ENCODE peak calls at places on chromosomes 13 and 19, in ten cellular contexts. O is glutamatergic neuron, V is epithelial cell of esophagus, T is Calu3, D is fibroblast of mammary gland, Z is brain microvascular endothelial cell, W is IMR-90, X is progenitor cell of endocrine pancreas, R is GM06990, Q is tibial artery. S is an unnamed sample.

GRCh38 chr13:106156468-106156867 is 379.0 kb downstream of the EFNB2 start:
- DNase-seq in O (no peak), V (peak; percentile 99), T (peak; percentile 1), D (peak; percentile 99), Z (peak; percentile 97), W (peak; percentile 99), X (no peak), R (no peak), Q (no peak), S (no peak)

GRCh38 chr13:108987488-108987887 is 358.1 kb downstream of the MYO16 start:
- DNase-seq in O (no peak), V (peak; percentile 73), T (no peak), D (peak; percentile 62), Z (no peak), W (peak; percentile 62), X (no peak), R (no peak), Q (no peak), S (no peak)

GRCh38 chr19:32220951-32221350 is 124.5 kb upstream of the ZNF507 start:
- DNase-seq in O (no peak), V (no peak), T (no peak), D (no peak), Z (no peak), W (no peak), X (no peak), R (no peak), Q (no peak), S (no peak)

GRCh38 chr13:98187862-98188261 is 10.8 kb upstream of the RNF113B start:
- DNase-seq in O (no peak), V (no peak), T (no peak), D (no peak), Z (no peak), W (no peak), X (no peak), R (no peak), Q (no peak), S (no peak)

GRCh38 chr19:6007866-6008265 is 29.9 kb upstream of the RANBP3 start:
- DNase-seq in O (no peak), V (no peak), T (no peak), D (no peak), Z (no peak), W (no peak), X (no peak), R (no peak), Q (no peak), S (no peak)

GRCh38 chr19:4633140-4633967 is 6.0 kb upstream of the TNFAIP8L1 start:
- DNase-seq in O (peak; percentile 88), V (peak; percentile 87), T (peak; percentile 68), D (peak; percentile 92), Z (peak; percentile 82), W (peak; percentile 85), X (peak; percentile 47), R (no peak), Q (peak; percentile 42), S (peak; percentile 73)

GRCh38 chr19:53808710-53809125 is 15.4 kb downstream of the NLRP12 start:
- DNase-seq in O (no peak), V (peak; percentile 42), T (peak; percentile 38), D (peak; percentile 62), Z (peak; percentile 32), W (peak; percentile 42), X (no peak), R (no peak), Q (no peak), S (no peak)

GRCh38 chr19:38252935-38253691 is 3.1 kb downstream of the PPP1R14A start:
- DNase-seq in O (peak; percentile 85), V (no peak), T (no peak), D (no peak), Z (no peak), W (no peak), X (no peak), R (no peak), Q (peak; percentile 51), S (no peak)

GRCh38 chr13:66969291-66969690 is 260.8 kb downstream of the PCDH9 start:
- DNase-seq in O (no peak), V (no peak), T (no peak), D (no peak), Z (no peak), W (no peak), X (no peak), R (no peak), Q (no peak), S (no peak)

GRCh38 chr19:34676697-34677385 is at the start of gene SCGB2B2:
- DNase-seq in O (peak; percentile 53), V (no peak), T (no peak), D (no peak), Z (no peak), W (no peak), X (no peak), R (no peak), Q (no peak), S (no peak)

GRCh38 chr13:27797228-27797624 is 4.9 kb downstream of the GSX1 start:
- DNase-seq in O (peak; percentile 80), V (peak; percentile 49), T (peak; percentile 37), D (peak; percentile 19), Z (peak; percentile 5), W (peak; percentile 30), X (peak; percentile 43), R (no peak), Q (no peak), S (no peak)

GRCh38 chr13:84844473-84844872 is 954.7 kb downstream of the SLITRK6 start:
- DNase-seq in O (no peak), V (peak; percentile 57), T (peak; percentile 4), D (no peak), Z (no peak), W (no peak), X (no peak), R (no peak), Q (no peak), S (no peak)
- TF ChIP-seq CTCF in O (peak; percentile 46), V (peak; percentile 53), T (no peak), D (no peak), Z (peak; percentile 32), W (no peak), X (peak; percentile 77), R (no peak), Q (no peak), S (peak; percentile 8)

GRCh38 chr19:2254052-2254872 is 2.0 kb downstream of the JSRP1 start:
- DNase-seq in O (peak; percentile 79), V (peak; percentile 52), T (no peak), D (no peak), Z (no peak), W (peak; percentile 23), X (peak; percentile 66), R (no peak), Q (no peak), S (no peak)

GRCh38 chr19:2255112-2255845 is 938 bp downstream of the JSRP1 start:
- DNase-seq in O (peak; percentile 12), V (no peak), T (no peak), D (no peak), Z (no peak), W (no peak), X (no peak), R (no peak), Q (no peak), S (no peak)

GRCh38 chr19:2252481-2253105 is 3.5 kb downstream of the AMH start:
- DNase-seq in O (no peak), V (no peak), T (no peak), D (no peak), Z (no peak), W (no peak), X (no peak), R (no peak), Q (no peak), S (no peak)

GRCh38 chr19:2251577-2252480 is 2.7 kb downstream of the AMH start:
- DNase-seq in O (no peak), V (no peak), T (no peak), D (no peak), Z (no peak), W (no peak), X (no peak), R (no peak), Q (no peak), S (no peak)

DNA sequence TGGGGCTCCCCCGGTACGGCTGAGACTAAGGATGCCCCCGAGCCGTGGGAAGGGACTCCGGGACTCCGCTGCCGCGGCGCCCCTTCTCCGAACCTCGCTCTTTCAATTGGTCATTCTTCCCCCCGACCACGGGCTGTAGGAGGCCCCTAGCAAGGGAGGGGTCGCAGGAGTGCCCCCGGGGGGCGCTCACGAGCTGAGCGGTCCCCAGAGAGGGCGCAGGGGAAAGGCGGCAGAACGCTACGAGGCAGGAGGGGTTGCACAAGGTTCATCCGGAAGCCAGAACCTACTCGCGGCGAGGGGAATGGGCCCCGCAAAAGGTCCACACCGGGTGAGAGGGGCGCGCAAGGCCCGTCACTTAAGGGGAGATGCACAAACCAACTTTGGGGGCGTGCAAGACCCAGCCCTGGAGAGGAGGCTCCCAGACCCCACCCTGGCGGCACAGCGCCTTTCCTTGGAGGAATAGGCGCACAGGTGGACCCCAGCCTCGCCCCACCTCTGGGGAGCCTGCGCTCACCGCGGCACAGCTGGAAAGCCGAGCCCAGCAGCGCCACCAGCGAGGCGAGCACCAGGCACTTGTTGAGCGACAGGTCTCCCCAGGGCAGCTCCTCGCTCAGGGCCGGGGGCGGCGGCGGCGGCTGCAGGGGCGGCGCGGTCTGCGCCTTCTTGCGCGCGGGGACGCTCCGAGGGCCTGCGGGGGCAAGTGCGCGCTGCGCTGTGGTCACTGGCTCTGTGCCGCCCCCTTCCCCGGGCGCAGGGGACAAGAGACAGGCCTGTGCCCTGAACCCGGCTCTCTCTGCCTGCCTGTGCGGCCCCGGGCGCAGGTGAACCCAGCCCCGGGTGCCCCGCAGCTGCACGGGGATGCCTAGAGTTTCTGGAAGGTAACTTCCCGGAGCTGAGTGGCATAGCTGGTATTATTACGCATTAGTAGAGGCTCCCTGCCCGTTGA is 2.8 kb downstream of the JSRP1 start:
- DNase-seq in O (peak; percentile 37), V (no peak), T (no peak), D (no peak), Z (no peak), W (no peak), X (no peak), R (no peak), Q (no peak), S (no peak)
- TF ChIP-seq CTCF in O (peak; percentile 18), V (no peak), T (no peak), D (no peak), Z (peak; percentile 48), W (peak; percentile 19), X (peak; percentile 41), R (peak; percentile 68), Q (no peak), S (peak; percentile 67)

GRCh38 chr19:19385131-19385899 is 20.2 kb upstream of the GATAD2A start:
- DNase-seq in O (peak; percentile 99), V (peak; percentile 100), T (peak; percentile 97), D (peak; percentile 99), Z (peak; percentile 100), W (peak; percentile 100), X (peak; percentile 100), R (peak; percentile 100), Q (peak; percentile 100), S (peak; percentile 98)
- TF ChIP-seq CTCF in O (no peak), V (no peak), T (no peak), D (no peak), Z (no peak), W (peak; percentile 20), X (peak; percentile 9), R (no peak), Q (peak; percentile 29), S (peak; percentile 23)

DNA sequence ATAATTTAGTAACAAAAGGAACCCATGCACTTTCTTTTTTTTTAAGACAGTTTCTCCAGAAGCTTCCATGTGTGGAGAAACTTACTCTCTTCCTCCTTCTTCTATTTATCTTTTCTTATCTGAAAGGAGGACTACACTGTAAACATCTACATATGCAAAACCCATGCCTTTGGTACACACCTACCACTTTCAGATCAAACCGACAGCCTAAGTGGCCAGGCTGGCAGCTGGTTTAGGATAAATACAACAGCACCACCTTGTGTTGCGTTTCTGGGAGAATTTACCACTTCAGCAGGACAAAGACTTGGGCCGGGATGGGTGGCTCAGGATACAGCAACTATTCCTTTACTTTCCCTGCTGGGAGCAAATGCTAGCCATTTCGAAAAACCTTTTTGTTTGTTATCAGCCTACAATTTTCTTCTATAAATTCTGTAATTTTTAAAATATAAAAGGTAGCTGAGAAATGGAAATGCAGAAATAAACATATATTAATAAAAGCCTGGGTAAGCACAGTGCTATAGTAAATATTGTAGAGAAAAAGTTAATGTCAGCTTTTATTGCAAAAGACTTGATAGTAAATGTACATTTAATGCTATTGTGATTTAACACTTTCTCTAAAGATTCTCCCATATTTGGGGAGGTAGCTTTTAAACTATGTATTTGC is 94.0 kb upstream of the RFC3 start:
- DNase-seq in O (peak; percentile 65), V (peak; percentile 91), T (peak; percentile 60), D (peak; percentile 88), Z (peak; percentile 84), W (peak; percentile 85), X (peak; percentile 42), R (peak; percentile 54), Q (peak; percentile 84), S (peak; percentile 56)
- TF ChIP-seq CTCF in O (peak; percentile 68), V (peak; percentile 79), T (no peak), D (peak; percentile 82), Z (peak; percentile 79), W (peak; percentile 84), X (peak; percentile 75), R (peak; percentile 62), Q (peak; percentile 70), S (peak; percentile 76)